ENCODE peak calls at places on chromosomes 5 and 9, in five cellular contexts. I, N, H, Q and E are unnamed samples.

GRCh38 chr5:10934789-10935355 is 173.8 kb upstream of the DAP start:
- DNase-seq in I (no peak), N (no peak), H (no peak), Q (no peak), E (no peak)

GRCh38 chr5:143898381-143898780 is 86.4 kb downstream of the HMHB1 start:
- DNase-seq in N (no peak), Q (no peak), I (no peak), H (no peak), E (no peak)

GRCh38 chr5:39176740-39177628 is 42.4 kb downstream of the FYB1 start:
- DNase-seq in N (no peak), I (no peak), H (no peak), Q (no peak), E (no peak)

GRCh38 chr9:36323926-36324325 is 65.7 kb upstream of the GNE start:
- DNase-seq in H (no peak), N (no peak), Q (no peak), I (no peak), E (no peak)

GRCh38 chr9:36880075-36880474 is 154.0 kb downstream of the PAX5 start:
- DNase-seq in H (no peak), Q (no peak), I (no peak), N (no peak), E (no peak)

GRCh38 chr5:96743065-96743768 is 64.5 kb downstream of the ERAP1 start:
- DNase-seq in Q (peak; percentile 25), N (no peak), H (no peak), I (no peak), E (no peak)

GRCh38 chr9:19286634-19287188 is 56.2 kb downstream of the DENND4C start:
- DNase-seq in N (peak; percentile 10), H (no peak), I (no peak), Q (no peak), E (no peak)

GRCh38 chr5:140575309-140575708 is 10.7 kb downstream of the SLC35A4 start:
- DNase-seq in Q (peak; percentile 84), I (no peak), H (peak; percentile 67), N (peak; percentile 40), E (peak; percentile 74)

GRCh38 chr5:94028001-94028400 is 286.6 kb upstream of the POU5F2 start:
- DNase-seq in N (no peak), I (no peak), H (no peak), Q (no peak), E (no peak)

GRCh38 chr5:56123531-56124243 is 109.4 kb downstream of the ANKRD55 start:
- DNase-seq in H (peak; percentile 44), Q (peak; percentile 77), N (no peak), I (no peak), E (no peak)

GRCh38 chr5:18050344-18050743 is 416.1 kb downstream of the TAF11L14 start:
- DNase-seq in I (no peak), H (no peak), Q (no peak), N (no peak), E (no peak)

GRCh38 chr5:126745259-126745992 is 31.5 kb upstream of the LMNB1 start:
- DNase-seq in N (no peak), Q (no peak), H (no peak), I (no peak), E (no peak)

GRCh38 chr5:145826869-145827268 is 8.3 kb downstream of the PRELID2 start:
- DNase-seq in Q (no peak), H (no peak), I (no peak), N (no peak), E (no peak)

GRCh38 chr9:15400281-15400941 is 22.3 kb upstream of the SNAPC3 start:
- DNase-seq in N (no peak), Q (no peak), H (no peak), I (no peak), E (no peak)

GRCh38 chr9:34372598-34373011 is 4.1 kb downstream of the MYORG start:
- DNase-seq in I (peak; percentile 88), Q (no peak), N (no peak), H (no peak), E (no peak)

GRCh38 chr5:124906339-124907097 is 160.1 kb upstream of the ZNF608 start:
- DNase-seq in H (peak; percentile 69), N (peak; percentile 76), Q (peak; percentile 29), I (no peak), E (no peak)

GRCh38 chr5:19928556-19929421 is 59.2 kb downstream of the CDH18 start:
- DNase-seq in N (no peak), H (no peak), Q (no peak), I (no peak), E (no peak)

GRCh38 chr9:111798786-111799185 is 4.0 kb upstream of the SHOC1 start:
- DNase-seq in H (no peak), Q (no peak), I (no peak), N (no peak), E (no peak)

GRCh38 chr5:95809414-95809960 is 13.0 kb downstream of the GLRX start:
- DNase-seq in I (no peak), Q (no peak), H (no peak), N (no peak), E (no peak)

GRCh38 chr5:135246923-135247795 is 151.9 kb downstream of the MACROH2A1 start:
- DNase-seq in H (peak; percentile 51), I (no peak), Q (no peak), N (no peak), E (peak; percentile 34)

GRCh38 chr5:172496671-172497371 is 42.5 kb upstream of the SH3PXD2B start:
- DNase-seq in N (peak; percentile 1), Q (no peak), I (no peak), H (no peak), E (no peak)

GRCh38 chr9:87684627-87685204 is 41.2 kb upstream of the CTSL start:
- DNase-seq in I (no peak), H (peak; percentile 63), Q (no peak), N (peak; percentile 62), E (peak; percentile 56)

GRCh38 chr5:157230610-157231009 is 35.3 kb upstream of the CYFIP2 start:
- DNase-seq in I (no peak), H (no peak), N (no peak), Q (no peak), E (no peak)

GRCh38 chr5:123035950-123036390 is 555 bp downstream of the PPIC start:
- DNase-seq in Q (no peak), I (peak; percentile 61), N (peak; percentile 44), H (no peak), E (peak; percentile 88)

GRCh38 chr5:59130441-59130840 is 547.6 kb downstream of the RAB3C start:
- DNase-seq in I (no peak), N (no peak), H (no peak), Q (no peak), E (no peak)

GRCh38 chr5:148976569-148977321 is 86.1 kb downstream of the SH3TC2 start:
- DNase-seq in N (peak; percentile 35), H (no peak), Q (no peak), I (no peak), E (no peak)

GRCh38 chr5:178196986-178197385 is 7.3 kb upstream of the HNRNPAB start:
- DNase-seq in I (peak; percentile 30), N (no peak), Q (peak; percentile 33), H (no peak), E (no peak)

GRCh38 chr9:126836216-126836615 is 24.2 kb upstream of the ZBTB34 start:
- DNase-seq in I (no peak), Q (no peak), H (no peak), N (no peak), E (no peak)

GRCh38 chr5:126093041-126093440 is 330.2 kb upstream of the GRAMD2B start:
- DNase-seq in H (no peak), Q (no peak), I (no peak), N (no peak), E (no peak)

GRCh38 chr5:172686539-172687390 is 45.7 kb downstream of the NEURL1B start:
- DNase-seq in I (no peak), Q (no peak), N (no peak), H (no peak), E (no peak)

DNA sequence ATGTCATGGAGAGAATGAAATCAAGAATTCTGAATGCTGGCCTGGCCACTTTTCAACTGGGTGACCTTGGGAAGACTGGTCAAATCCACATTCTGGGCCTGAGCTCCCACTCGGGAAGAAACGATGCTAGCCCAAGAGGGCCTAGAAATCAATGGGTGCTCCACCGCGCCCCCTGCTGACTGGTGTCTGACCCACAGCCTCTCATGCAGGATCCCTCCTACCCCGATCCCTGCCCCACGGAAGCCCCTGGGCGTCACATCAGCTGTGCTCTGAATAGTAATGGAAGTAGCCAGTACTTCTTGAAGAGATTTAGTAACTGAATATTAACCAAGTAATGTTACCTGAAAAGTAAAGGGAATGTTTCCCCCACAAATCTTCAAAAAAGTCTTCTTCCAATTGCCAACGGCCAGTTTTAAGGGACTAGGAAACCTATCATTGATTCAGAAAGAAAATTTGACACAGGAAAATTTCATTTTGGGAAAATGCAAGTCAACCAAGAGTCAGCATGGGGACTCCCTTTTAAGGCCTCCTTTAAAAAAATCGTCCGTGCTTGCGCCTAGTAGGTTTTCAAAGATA is 43.9 kb downstream of the CRB2 start:
- DNase-seq in Q (no peak), N (no peak), I (no peak), H (no peak), E (no peak)
- TF ChIP-seq CTCF in Q (peak; percentile 31), N (no peak), I (no peak), H (peak; percentile 11), E (no peak)

GRCh38 chr5:179620703-179621350 is 2.6 kb downstream of the HNRNPH1 start:
- DNase-seq in N (no peak), H (no peak), Q (no peak), I (no peak), E (no peak)
- TF ChIP-seq POLR2A in N (no peak), H (no peak), Q (no peak), I (no peak), E (no peak)

GRCh38 chr5:77972545-77973252 is 196.6 kb upstream of the TBCA start:
- DNase-seq in Q (peak; percentile 24), I (no peak), N (no peak), H (no peak), E (peak; percentile 86)
- H3K27me3 ChIP-seq in Q (no peaks in the 10 kb centered on the region), I (peaks cover 29% of the 10 kb centered on the region), N (peaks cover 38% of the 10 kb centered on the region), H (peaks cover 48% of the 10 kb centered on the region), E (no peaks in the 10 kb centered on the region)

DNA sequence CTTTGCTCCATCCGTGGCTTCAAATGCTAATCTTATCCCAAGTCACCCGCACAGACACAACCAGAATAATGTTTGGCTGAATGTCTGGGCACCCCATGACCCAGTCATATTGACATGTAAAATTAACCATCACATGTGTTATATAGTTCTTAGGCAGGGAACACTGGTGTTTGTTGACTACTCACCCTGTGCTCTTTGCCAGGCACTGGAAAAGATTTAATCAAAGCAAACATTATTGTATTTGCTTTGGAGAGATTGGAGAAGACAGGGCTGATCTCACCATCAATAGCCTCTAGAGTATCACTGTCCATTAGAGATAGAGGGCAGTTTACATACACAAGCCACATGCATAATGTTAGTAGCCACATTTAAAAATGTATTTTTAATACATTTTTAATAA is 96.2 kb upstream of the KCNN2 start:
- DNase-seq in H (no peak), N (peak; percentile 7), I (no peak), Q (no peak), E (no peak)
- TF ChIP-seq CTCF in H (no peak), N (no peak), I (no peak), Q (no peak), E (no peak)

GRCh38 chr9:22241024-22241423 is 205.6 kb upstream of the DMRTA1 start:
- DNase-seq in Q (no peak), H (no peak), I (no peak), N (no peak), E (no peak)
- TF ChIP-seq POLR2A in Q (no peak), H (no peak), I (no peak), N (no peak), E (no peak)

DNA sequence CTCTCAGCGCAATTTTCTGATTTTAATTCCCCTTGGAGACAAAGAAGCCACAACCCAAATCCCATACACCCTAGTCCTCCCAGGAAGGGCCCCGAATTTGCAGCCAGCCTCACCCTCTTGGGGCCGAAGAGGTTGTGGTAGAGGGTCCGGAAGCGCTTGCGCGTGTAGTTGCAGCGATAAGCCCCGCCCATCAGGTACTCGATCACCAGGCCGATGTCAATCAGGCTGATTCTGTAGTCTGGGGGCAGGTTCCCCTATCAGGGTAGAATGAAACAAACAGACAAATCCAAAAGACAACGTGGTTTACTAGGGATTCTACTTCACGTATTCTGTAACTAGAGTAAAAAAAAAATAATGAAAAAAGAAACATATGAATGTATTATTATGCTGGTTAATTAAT is 210.6 kb upstream of the KLF9 start:
- DNase-seq in Q (no peak), N (no peak), H (no peak), I (no peak), E (no peak)
- H3K27me3 ChIP-seq in Q (no peaks in the 10 kb centered on the region), N (no peaks in the 10 kb centered on the region), H (no peaks in the 10 kb centered on the region), I (no peaks in the 10 kb centered on the region), E (no peaks in the 10 kb centered on the region)